ENCODE peak calls at places on chromosomes 12 and 14, in seven cellular contexts. Q is H1, R is pancreas, F is GM23248, B is psoas muscle, H is ascending aorta, I is right lobe of liver. C is an unnamed sample.
A peak's percentile ranks its signal among the peaks of the same experiment; 100 is the strongest.

GRCh38 chr12:89951694-89952060 is 243.0 kb upstream of the ATP2B1 start:
- DNase-seq in R (no peak), H (no peak), B (no peak), F (no peak), I (no peak), Q (no peak), C (no peak)

GRCh38 chr12:23463172-23463571 is 486.3 kb downstream of the SOX5 start:
- DNase-seq in H (no peak), F (no peak), B (no peak), Q (no peak), I (no peak), R (no peak), C (no peak)

GRCh38 chr12:58067610-58068387 is 126.4 kb downstream of the ATP23 start:
- DNase-seq in F (peak; percentile 91), B (no peak), H (no peak), Q (no peak), I (no peak), R (no peak), C (no peak)

GRCh38 chr14:43949410-43949809 is 557.7 kb downstream of the FSCB start:
- DNase-seq in F (no peak), H (no peak), Q (peak; percentile 15), I (no peak), R (no peak), B (no peak), C (no peak)

GRCh38 chr12:116102019-116102418 is 175.5 kb downstream of the MED13L start:
- DNase-seq in H (no peak), I (no peak), F (no peak), B (no peak), Q (no peak), R (no peak), C (no peak)

GRCh38 chr14:24392327-24393098 is 6.3 kb upstream of the NYNRIN start:
- DNase-seq in H (no peak), Q (no peak), I (no peak), R (no peak), B (no peak), F (peak; percentile 58), C (no peak)

GRCh38 chr14:51367600-51367931 is 127.5 kb downstream of the TMX1 start:
- DNase-seq in F (peak; percentile 62), Q (no peak), H (no peak), R (no peak), I (no peak), B (no peak), C (no peak)

GRCh38 chr12:26062566-26062965 is 62.3 kb downstream of the BHLHE41 start:
- DNase-seq in R (no peak), Q (no peak), I (no peak), B (no peak), H (no peak), F (peak; percentile 77), C (no peak)

GRCh38 chr12:12562016-12562483 is 613 bp downstream of the DUSP16 start:
- DNase-seq in F (peak; percentile 69), H (peak; percentile 67), R (no peak), B (no peak), Q (no peak), I (peak; percentile 63), C (no peak)

GRCh38 chr12:53999596-54000104 is 311 bp upstream of the HOXC9 start:
- DNase-seq in Q (no peak), I (no peak), F (peak; percentile 93), H (no peak), R (no peak), B (peak; percentile 75), C (no peak)

GRCh38 chr12:96510306-96510764 is 21.0 kb downstream of the CFAP54 start:
- DNase-seq in B (no peak), I (no peak), R (no peak), Q (no peak), F (peak; percentile 34), H (no peak), C (no peak)

GRCh38 chr12:41919526-41920305 is 225.0 kb downstream of the GXYLT1 start:
- DNase-seq in R (no peak), H (no peak), F (no peak), B (no peak), I (no peak), Q (no peak), C (no peak)

GRCh38 chr14:56349942-56350341 is 229.7 kb upstream of the TMEM260 start:
- DNase-seq in H (no peak), B (no peak), R (no peak), Q (no peak), F (no peak), I (no peak), C (no peak)

GRCh38 chr12:14924541-14924940 is 13.8 kb downstream of the ERP27 start:
- DNase-seq in I (no peak), F (no peak), Q (no peak), B (no peak), H (no peak), R (no peak), C (no peak)

GRCh38 chr12:65779091-65779642 is 45.1 kb upstream of the HMGA2 start:
- DNase-seq in H (no peak), F (peak; percentile 29), R (no peak), I (no peak), Q (no peak), B (no peak), C (no peak)

GRCh38 chr14:88321692-88322504 is 1.2 kb downstream of the KCNK10 start:
- DNase-seq in F (no peak), R (no peak), Q (no peak), B (no peak), I (no peak), H (no peak), C (no peak)

GRCh38 chr12:121748571-121749265 is 36.2 kb downstream of the TMEM120B start:
- DNase-seq in B (peak; percentile 31), H (no peak), I (no peak), Q (no peak), F (peak; percentile 92), R (no peak), C (no peak)

GRCh38 chr12:120324841-120325417 is 2.6 kb downstream of the PLA2G1B start:
- DNase-seq in B (no peak), F (no peak), Q (no peak), H (no peak), I (peak; percentile 78), R (no peak), C (no peak)

GRCh38 chr12:124915249-124916236 is 1.1 kb upstream of the UBC start:
- DNase-seq in R (peak; percentile 79), F (peak; percentile 79), H (peak; percentile 79), B (peak; percentile 79), Q (no peak), I (peak; percentile 78), C (no peak)

GRCh38 chr12:124917841-124918621 is 3.6 kb upstream of the UBC start:
- DNase-seq in Q (no peak), F (peak; percentile 56), I (no peak), B (no peak), H (no peak), R (peak; percentile 14), C (no peak)

GRCh38 chr12:124914392-124915248 is at the start of gene UBC:
- DNase-seq in B (peak; percentile 91), I (peak; percentile 95), R (peak; percentile 98), Q (no peak), H (peak; percentile 95), F (peak; percentile 93), C (no peak)

GRCh38 chr12:124917135-124917840 is 2.8 kb upstream of the UBC start:
- DNase-seq in H (peak; percentile 99), F (peak; percentile 100), Q (peak; percentile 97), I (peak; percentile 98), B (peak; percentile 96), R (peak; percentile 87), C (no peak)

GRCh38 chr12:124916370-124917134 is 2.1 kb upstream of the UBC start:
- DNase-seq in R (no peak), Q (no peak), F (peak; percentile 99), H (peak; percentile 92), B (peak; percentile 73), I (peak; percentile 70), C (no peak)
- H3K4me3 ChIP-seq in R (peak overlapping the region; percentile 9), Q (peak overlapping the region; percentile 99), F (peak overlapping the region; percentile 99), H (peak overlapping the region; percentile 72), B (peak overlapping the region; percentile 94), I (peak overlapping the region; percentile 31), C (peak overlapping the region; percentile 98)

GRCh38 chr14:36505892-36506731 is 13.9 kb downstream of the NKX2-1 start:
- DNase-seq in Q (no peak), B (no peak), R (no peak), I (no peak), H (no peak), F (no peak), C (no peak)

GRCh38 chr14:36502558-36503508 is 17.2 kb downstream of the NKX2-1 start:
- DNase-seq in B (no peak), H (no peak), R (no peak), I (no peak), F (no peak), Q (no peak), C (no peak)

GRCh38 chr14:36504805-36505192 is 15.2 kb downstream of the NKX2-1 start:
- DNase-seq in Q (no peak), F (no peak), H (no peak), B (no peak), R (no peak), I (no peak), C (no peak)

GRCh38 chr14:36505193-36505815 is 14.7 kb downstream of the NKX2-1 start:
- DNase-seq in I (no peak), Q (no peak), B (no peak), R (no peak), H (no peak), F (no peak), C (no peak)

GRCh38 chr14:36503771-36504741 is 16.0 kb downstream of the NKX2-1 start:
- DNase-seq in I (no peak), Q (no peak), B (no peak), R (peak; percentile 62), H (no peak), F (no peak), C (no peak)
- H3K27me3 ChIP-seq in I (peaks cover 17% of the 10 kb centered on the region), Q (peaks cover 72% of the 10 kb centered on the region), B (peaks cover 40% of the 10 kb centered on the region), R (peaks cover 84% of the 10 kb centered on the region), H (peaks cover 26% of the 10 kb centered on the region), F (peaks cover 74% of the 10 kb centered on the region), C (peaks cover 27% of the 10 kb centered on the region)

GRCh38 chr14:20578784-20579502 is 8.9 kb downstream of the RNASE11 start:
- DNase-seq in F (no peak), H (no peak), B (no peak), I (no peak), R (no peak), Q (no peak), C (no peak)
- H3K4me3 ChIP-seq in F (no peak overlapping the region), H (no peak overlapping the region), B (no peak overlapping the region), I (no peak overlapping the region), R (no peak overlapping the region), Q (peak overlapping the region; percentile 7), C (no peak overlapping the region)

GRCh38 chr14:99280852-99281251 is 8.9 kb upstream of the BCL11B start:
- DNase-seq in I (no peak), R (no peak), H (no peak), Q (no peak), B (no peak), F (no peak), C (no peak)

GRCh38 chr14:99280041-99280731 is 8.2 kb upstream of the BCL11B start:
- DNase-seq in I (no peak), R (no peak), H (peak; percentile 44), F (no peak), B (no peak), Q (no peak), C (no peak)

GRCh38 chr14:99278836-99279235 is 6.8 kb upstream of the BCL11B start:
- DNase-seq in R (no peak), B (no peak), H (no peak), F (no peak), I (no peak), Q (no peak), C (no peak)

GRCh38 chr14:99282261-99283050 is 10.5 kb upstream of the BCL11B start:
- DNase-seq in B (no peak), F (no peak), I (no peak), R (no peak), H (no peak), Q (no peak), C (no peak)

GRCh38 chr14:99281396-99281795 is 9.4 kb upstream of the BCL11B start:
- DNase-seq in R (no peak), F (no peak), Q (no peak), B (no peak), H (no peak), I (no peak), C (no peak)
- H3K27me3 ChIP-seq in R (no peaks in the 10 kb centered on the region), F (peaks cover 9% of the 10 kb centered on the region), Q (no peaks in the 10 kb centered on the region), B (peaks cover 6% of the 10 kb centered on the region), H (no peaks in the 10 kb centered on the region), I (no peaks in the 10 kb centered on the region), C (peaks cover 85% of the 10 kb centered on the region)

C was measured in esophagus squamous epithelium.